ENCODE peak calls at places on chromosome X, in eight cellular contexts. One of them, this sample, is unnamed.

GRCh38 chrX:26783512-26784225 is 567.7 kb downstream of the MAGEB5 start:
- DNase-seq in GM23338: peak; percentile 77
- DNase-seq in naive thymus-derived CD4-positive, alpha-beta T cell: no peak
- DNase-seq in CD4-positive, alpha-beta memory T cell: no peak
- DNase-seq in mammary epithelial cell: peak; percentile 5
- DNase-seq in left ventricle myocardium inferior: no peak
- DNase-seq in HCT116: peak; percentile 29
- DNase-seq in pancreas: no peak
- DNase-seq in this sample: no peak

GRCh38 chrX:114134465-114134864 is 449.4 kb upstream of the HTR2C start:
- DNase-seq in left ventricle myocardium inferior: no peak
- DNase-seq in HCT116: peak; percentile 1
- DNase-seq in CD4-positive, alpha-beta memory T cell: no peak
- DNase-seq in naive thymus-derived CD4-positive, alpha-beta T cell: no peak
- DNase-seq in pancreas: no peak
- DNase-seq in mammary epithelial cell: peak; percentile 1
- DNase-seq in GM23338: no peak
- DNase-seq in this sample: no peak

GRCh38 chrX:28586891-28587635 is at the start of gene IL1RAPL1:
- DNase-seq in CD4-positive, alpha-beta memory T cell: no peak
- DNase-seq in GM23338: no peak
- DNase-seq in naive thymus-derived CD4-positive, alpha-beta T cell: no peak
- DNase-seq in HCT116: no peak
- DNase-seq in mammary epithelial cell: peak; percentile 8
- DNase-seq in pancreas: no peak
- DNase-seq in left ventricle myocardium inferior: no peak
- DNase-seq in this sample: no peak

GRCh38 chrX:32998776-32999175 is 212.6 kb downstream of the DMD start:
- DNase-seq in pancreas: no peak
- DNase-seq in HCT116: no peak
- DNase-seq in left ventricle myocardium inferior: no peak
- DNase-seq in CD4-positive, alpha-beta memory T cell: no peak
- DNase-seq in naive thymus-derived CD4-positive, alpha-beta T cell: no peak
- DNase-seq in GM23338: no peak
- DNase-seq in mammary epithelial cell: no peak
- DNase-seq in this sample: no peak

GRCh38 chrX:44183329-44183728 is 160.1 kb downstream of the EFHC2 start:
- DNase-seq in mammary epithelial cell: no peak
- DNase-seq in pancreas: no peak
- DNase-seq in CD4-positive, alpha-beta memory T cell: no peak
- DNase-seq in HCT116: no peak
- DNase-seq in GM23338: no peak
- DNase-seq in left ventricle myocardium inferior: no peak
- DNase-seq in naive thymus-derived CD4-positive, alpha-beta T cell: peak; percentile 3
- DNase-seq in this sample: no peak

GRCh38 chrX:40299502-40300118 is 201.9 kb upstream of the BCOR start:
- DNase-seq in left ventricle myocardium inferior: no peak
- DNase-seq in CD4-positive, alpha-beta memory T cell: no peak
- DNase-seq in pancreas: no peak
- DNase-seq in naive thymus-derived CD4-positive, alpha-beta T cell: no peak
- DNase-seq in mammary epithelial cell: no peak
- DNase-seq in GM23338: no peak
- DNase-seq in HCT116: no peak
- DNase-seq in this sample: no peak

GRCh38 chrX:7943600-7944245 is 16.5 kb upstream of the PNPLA4 start:
- DNase-seq in left ventricle myocardium inferior: no peak
- DNase-seq in CD4-positive, alpha-beta memory T cell: no peak
- DNase-seq in HCT116: no peak
- DNase-seq in mammary epithelial cell: peak; percentile 73
- DNase-seq in pancreas: no peak
- DNase-seq in GM23338: no peak
- DNase-seq in naive thymus-derived CD4-positive, alpha-beta T cell: no peak
- DNase-seq in this sample: no peak

GRCh38 chrX:72142094-72142843 is 10.6 kb upstream of the RTL5 start:
- DNase-seq in CD4-positive, alpha-beta memory T cell: no peak
- DNase-seq in left ventricle myocardium inferior: no peak
- DNase-seq in naive thymus-derived CD4-positive, alpha-beta T cell: no peak
- DNase-seq in pancreas: no peak
- DNase-seq in mammary epithelial cell: no peak
- DNase-seq in HCT116: no peak
- DNase-seq in GM23338: peak; percentile 16
- DNase-seq in this sample: no peak

GRCh38 chrX:81779701-81780100 is 577.8 kb downstream of the SH3BGRL start:
- DNase-seq in naive thymus-derived CD4-positive, alpha-beta T cell: no peak
- DNase-seq in pancreas: no peak
- DNase-seq in GM23338: no peak
- DNase-seq in CD4-positive, alpha-beta memory T cell: no peak
- DNase-seq in HCT116: no peak
- DNase-seq in left ventricle myocardium inferior: no peak
- DNase-seq in mammary epithelial cell: no peak
- DNase-seq in this sample: no peak

GRCh38 chrX:10989386-10989785 is 121.7 kb upstream of the HCCS start:
- DNase-seq in pancreas: no peak
- DNase-seq in HCT116: no peak
- DNase-seq in left ventricle myocardium inferior: no peak
- DNase-seq in mammary epithelial cell: no peak
- DNase-seq in CD4-positive, alpha-beta memory T cell: no peak
- DNase-seq in naive thymus-derived CD4-positive, alpha-beta T cell: no peak
- DNase-seq in GM23338: peak; percentile 28
- DNase-seq in this sample: no peak

GRCh38 chrX:6990552-6991193 is 156.8 kb upstream of the STS start:
- DNase-seq in left ventricle myocardium inferior: no peak
- DNase-seq in HCT116: no peak
- DNase-seq in pancreas: no peak
- DNase-seq in GM23338: peak; percentile 4
- DNase-seq in CD4-positive, alpha-beta memory T cell: no peak
- DNase-seq in mammary epithelial cell: no peak
- DNase-seq in naive thymus-derived CD4-positive, alpha-beta T cell: no peak
- DNase-seq in this sample: peak; percentile 34

GRCh38 chrX:41412261-41413167 is 34.6 kb upstream of the NYX start:
- DNase-seq in CD4-positive, alpha-beta memory T cell: no peak
- DNase-seq in mammary epithelial cell: no peak
- DNase-seq in HCT116: no peak
- DNase-seq in left ventricle myocardium inferior: no peak
- DNase-seq in GM23338: peak; percentile 4
- DNase-seq in pancreas: no peak
- DNase-seq in naive thymus-derived CD4-positive, alpha-beta T cell: peak; percentile 14
- DNase-seq in this sample: no peak

GRCh38 chrX:134174859-134175258 is 62.1 kb upstream of the CCDC160 start:
- DNase-seq in mammary epithelial cell: no peak
- DNase-seq in pancreas: no peak
- DNase-seq in CD4-positive, alpha-beta memory T cell: no peak
- DNase-seq in HCT116: no peak
- DNase-seq in naive thymus-derived CD4-positive, alpha-beta T cell: no peak
- DNase-seq in GM23338: peak; percentile 82
- DNase-seq in left ventricle myocardium inferior: no peak
- DNase-seq in this sample: no peak

GRCh38 chrX:134173541-134174272 is 63.3 kb upstream of the CCDC160 start:
- DNase-seq in GM23338: peak; percentile 79
- DNase-seq in left ventricle myocardium inferior: no peak
- DNase-seq in mammary epithelial cell: no peak
- DNase-seq in pancreas: no peak
- DNase-seq in naive thymus-derived CD4-positive, alpha-beta T cell: peak; percentile 37
- DNase-seq in HCT116: no peak
- DNase-seq in CD4-positive, alpha-beta memory T cell: peak; percentile 9
- DNase-seq in this sample: no peak

GRCh38 chrX:134174273-134174660 is 62.7 kb upstream of the CCDC160 start:
- DNase-seq in pancreas: no peak
- DNase-seq in HCT116: no peak
- DNase-seq in GM23338: peak; percentile 40
- DNase-seq in CD4-positive, alpha-beta memory T cell: no peak
- DNase-seq in left ventricle myocardium inferior: no peak
- DNase-seq in mammary epithelial cell: no peak
- DNase-seq in naive thymus-derived CD4-positive, alpha-beta T cell: no peak
- DNase-seq in this sample: no peak

GRCh38 chrX:134171661-134172587 is 65.1 kb upstream of the CCDC160 start:
- DNase-seq in naive thymus-derived CD4-positive, alpha-beta T cell: peak; percentile 35
- DNase-seq in mammary epithelial cell: no peak
- DNase-seq in CD4-positive, alpha-beta memory T cell: peak; percentile 18
- DNase-seq in HCT116: no peak
- DNase-seq in GM23338: peak; percentile 66
- DNase-seq in left ventricle myocardium inferior: peak; percentile 24
- DNase-seq in pancreas: peak; percentile 58
- DNase-seq in this sample: peak; percentile 32

DNA sequence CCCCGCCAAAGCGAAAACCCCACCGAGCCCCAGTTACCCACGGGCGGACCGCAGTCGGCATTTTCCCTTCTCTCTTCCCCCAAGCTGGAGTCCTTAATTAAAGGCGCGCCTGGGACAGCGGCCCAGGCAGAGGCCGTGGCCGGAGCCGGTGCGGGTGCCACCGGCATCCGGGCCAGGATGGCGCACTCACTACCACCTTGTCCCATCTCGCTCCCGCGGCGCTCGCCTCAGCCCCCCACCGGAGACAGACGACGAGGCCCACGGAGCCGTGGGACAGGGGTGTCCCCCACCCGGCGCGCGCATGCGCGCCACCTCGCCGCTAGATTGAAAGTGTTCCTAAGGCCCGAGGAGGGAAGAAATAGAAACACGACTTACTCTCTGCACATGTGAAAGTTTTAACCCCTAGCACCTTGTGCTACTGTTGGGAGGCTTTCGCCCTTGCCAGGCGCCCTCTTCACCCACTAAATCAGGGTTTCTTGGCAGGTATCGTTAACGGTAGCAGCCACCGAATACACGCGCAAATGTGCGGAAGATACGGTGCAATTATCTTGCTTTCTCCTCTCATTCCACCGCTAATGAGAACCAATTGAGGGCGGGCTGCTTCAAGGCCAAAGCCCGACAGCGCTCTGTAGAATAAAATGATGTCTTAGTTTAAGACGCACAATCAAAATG is 64.3 kb upstream of the CCDC160 start:
- DNase-seq in naive thymus-derived CD4-positive, alpha-beta T cell: peak; percentile 42
- DNase-seq in GM23338: no peak
- DNase-seq in mammary epithelial cell: no peak
- DNase-seq in left ventricle myocardium inferior: peak; percentile 22
- DNase-seq in CD4-positive, alpha-beta memory T cell: peak; percentile 19
- DNase-seq in HCT116: no peak
- DNase-seq in pancreas: peak; percentile 66
- DNase-seq in this sample: peak; percentile 36
- H3K27me3 ChIP-seq in naive thymus-derived CD4-positive, alpha-beta T cell: no peaks in the 10 kb centered on the region
- H3K27me3 ChIP-seq in GM23338: no peaks in the 10 kb centered on the region
- H3K27me3 ChIP-seq in mammary epithelial cell: peaks cover 7% of the 10 kb centered on the region
- H3K27me3 ChIP-seq in left ventricle myocardium inferior: peaks cover 29% of the 10 kb centered on the region
- H3K27me3 ChIP-seq in CD4-positive, alpha-beta memory T cell: no peaks in the 10 kb centered on the region
- H3K27me3 ChIP-seq in HCT116: no peaks in the 10 kb centered on the region
- H3K27me3 ChIP-seq in pancreas: peaks cover 17% of the 10 kb centered on the region
- H3K27me3 ChIP-seq in this sample: peaks cover 41% of the 10 kb centered on the region

DNA sequence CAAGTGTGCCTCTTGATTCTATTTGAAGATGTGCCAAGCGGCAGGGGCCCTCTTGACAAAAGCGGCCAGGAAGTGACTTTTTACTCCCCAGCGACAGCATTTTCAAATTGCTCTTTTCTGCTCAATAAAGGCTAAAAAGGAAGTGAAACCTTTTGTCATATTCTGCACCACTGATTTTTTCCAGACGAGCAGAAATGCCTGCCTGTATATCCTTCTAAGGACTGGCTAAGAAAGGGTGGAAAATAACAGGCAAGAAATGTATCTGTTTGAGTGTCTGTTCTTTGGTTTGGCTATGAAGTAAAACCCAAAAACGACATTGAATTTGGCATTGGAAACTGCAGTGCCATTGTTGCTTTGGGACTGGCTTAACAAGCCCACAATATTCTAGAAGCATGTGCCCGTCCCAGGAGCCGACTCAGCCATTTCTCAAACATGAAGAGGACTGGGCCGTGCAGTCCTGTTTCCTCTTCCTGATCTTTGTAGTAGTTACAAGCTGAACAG is 25.5 kb downstream of the TMSB4X start:
- DNase-seq in HCT116: no peak
- DNase-seq in pancreas: no peak
- DNase-seq in mammary epithelial cell: no peak
- DNase-seq in naive thymus-derived CD4-positive, alpha-beta T cell: peak; percentile 74
- DNase-seq in left ventricle myocardium inferior: no peak
- DNase-seq in CD4-positive, alpha-beta memory T cell: peak; percentile 59
- DNase-seq in GM23338: no peak
- DNase-seq in this sample: no peak
- H3K4me1 ChIP-seq in HCT116: no peaks in the 10 kb centered on the region
- H3K4me1 ChIP-seq in pancreas: peaks cover 37% of the 10 kb centered on the region
- H3K4me1 ChIP-seq in mammary epithelial cell: peaks cover 21% of the 10 kb centered on the region
- H3K4me1 ChIP-seq in naive thymus-derived CD4-positive, alpha-beta T cell: peaks cover 68% of the 10 kb centered on the region
- H3K4me1 ChIP-seq in left ventricle myocardium inferior: peaks cover 14% of the 10 kb centered on the region
- H3K4me1 ChIP-seq in CD4-positive, alpha-beta memory T cell: peaks cover 91% of the 10 kb centered on the region
- H3K4me1 ChIP-seq in GM23338: peaks cover 14% of the 10 kb centered on the region
- H3K4me1 ChIP-seq in this sample: peaks cover 49% of the 10 kb centered on the region

GRCh38 chrX:69285881-69286545 is 120.8 kb upstream of the PJA1 start:
- DNase-seq in pancreas: peak; percentile 84
- DNase-seq in GM23338: peak; percentile 53
- DNase-seq in CD4-positive, alpha-beta memory T cell: peak; percentile 40
- DNase-seq in naive thymus-derived CD4-positive, alpha-beta T cell: peak; percentile 56
- DNase-seq in mammary epithelial cell: peak; percentile 9
- DNase-seq in HCT116: peak; percentile 0
- DNase-seq in left ventricle myocardium inferior: peak; percentile 67
- DNase-seq in this sample: peak; percentile 55
- H3K27me3 ChIP-seq in pancreas: peaks cover 8% of the 10 kb centered on the region
- H3K27me3 ChIP-seq in GM23338: peaks cover 48% of the 10 kb centered on the region
- H3K27me3 ChIP-seq in CD4-positive, alpha-beta memory T cell: no peaks in the 10 kb centered on the region
- H3K27me3 ChIP-seq in naive thymus-derived CD4-positive, alpha-beta T cell: no peaks in the 10 kb centered on the region
- H3K27me3 ChIP-seq in mammary epithelial cell: no peaks in the 10 kb centered on the region
- H3K27me3 ChIP-seq in HCT116: no peaks in the 10 kb centered on the region
- H3K27me3 ChIP-seq in left ventricle myocardium inferior: no peaks in the 10 kb centered on the region
- H3K27me3 ChIP-seq in this sample: no peaks in the 10 kb centered on the region

GRCh38 chrX:15646031-15646430 is 18.6 kb downstream of the CLTRN start:
- DNase-seq in left ventricle myocardium inferior: no peak
- DNase-seq in CD4-positive, alpha-beta memory T cell: no peak
- DNase-seq in mammary epithelial cell: no peak
- DNase-seq in naive thymus-derived CD4-positive, alpha-beta T cell: no peak
- DNase-seq in HCT116: no peak
- DNase-seq in pancreas: peak; percentile 57
- DNase-seq in GM23338: no peak
- DNase-seq in this sample: peak; percentile 34

GRCh38 chrX:15643786-15644559 is 20.6 kb downstream of the CLTRN start:
- DNase-seq in CD4-positive, alpha-beta memory T cell: no peak
- DNase-seq in left ventricle myocardium inferior: no peak
- DNase-seq in pancreas: no peak
- DNase-seq in naive thymus-derived CD4-positive, alpha-beta T cell: peak; percentile 12
- DNase-seq in HCT116: no peak
- DNase-seq in mammary epithelial cell: no peak
- DNase-seq in GM23338: no peak
- DNase-seq in this sample: no peak

GRCh38 chrX:15645266-15645665 is 19.3 kb downstream of the CLTRN start:
- DNase-seq in HCT116: no peak
- DNase-seq in GM23338: peak; percentile 1
- DNase-seq in naive thymus-derived CD4-positive, alpha-beta T cell: no peak
- DNase-seq in left ventricle myocardium inferior: no peak
- DNase-seq in pancreas: no peak
- DNase-seq in CD4-positive, alpha-beta memory T cell: no peak
- DNase-seq in mammary epithelial cell: no peak
- DNase-seq in this sample: no peak

GRCh38 chrX:15644560-15644872 is 20.1 kb downstream of the CLTRN start:
- DNase-seq in left ventricle myocardium inferior: no peak
- DNase-seq in HCT116: no peak
- DNase-seq in GM23338: no peak
- DNase-seq in naive thymus-derived CD4-positive, alpha-beta T cell: no peak
- DNase-seq in CD4-positive, alpha-beta memory T cell: no peak
- DNase-seq in pancreas: no peak
- DNase-seq in mammary epithelial cell: no peak
- DNase-seq in this sample: no peak

DNA sequence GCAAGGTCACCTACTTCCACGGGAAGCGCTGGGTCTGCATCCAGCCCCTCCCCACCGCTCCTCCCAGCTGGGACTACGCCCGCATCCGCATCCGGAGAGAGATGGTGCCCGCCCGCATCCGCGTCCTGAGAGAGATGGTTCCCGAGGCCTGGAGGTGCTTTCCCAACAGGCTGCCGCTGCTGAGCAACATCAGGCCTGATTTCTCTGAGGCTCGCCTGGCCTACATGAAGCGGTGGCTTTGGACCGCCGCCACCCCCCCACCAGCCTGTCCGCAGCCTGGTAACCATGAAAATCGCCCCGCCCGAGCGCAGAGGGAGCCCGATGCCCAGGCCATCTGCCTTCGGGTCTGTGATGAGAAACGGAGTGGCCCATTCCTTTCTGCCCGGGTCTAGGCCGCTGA is 18.1 kb downstream of the CLTRN start:
- DNase-seq in mammary epithelial cell: no peak
- DNase-seq in naive thymus-derived CD4-positive, alpha-beta T cell: no peak
- DNase-seq in HCT116: no peak
- DNase-seq in pancreas: peak; percentile 54
- DNase-seq in left ventricle myocardium inferior: no peak
- DNase-seq in GM23338: no peak
- DNase-seq in CD4-positive, alpha-beta memory T cell: no peak
- DNase-seq in this sample: no peak
- H3K4me1 ChIP-seq in mammary epithelial cell: no peaks in the 10 kb centered on the region
- H3K4me1 ChIP-seq in naive thymus-derived CD4-positive, alpha-beta T cell: no peaks in the 10 kb centered on the region
- H3K4me1 ChIP-seq in HCT116: no peaks in the 10 kb centered on the region
- H3K4me1 ChIP-seq in pancreas: no peaks in the 10 kb centered on the region
- H3K4me1 ChIP-seq in left ventricle myocardium inferior: no peaks in the 10 kb centered on the region
- H3K4me1 ChIP-seq in GM23338: no peaks in the 10 kb centered on the region
- H3K4me1 ChIP-seq in CD4-positive, alpha-beta memory T cell: no peaks in the 10 kb centered on the region
- H3K4me1 ChIP-seq in this sample: no peaks in the 10 kb centered on the region